ENCODE peak calls at places on chromosome 18, in nine cellular contexts. F, C, S, K, Z, U, X, W and H are unnamed samples.

GRCh38 chr18:13220326-13220991 is 1.9 kb downstream of the LDLRAD4 start:
- DNase-seq in F (no peak), C (no peak), S (peak), K (no peak), Z (no peak), U (no peak), X (no peak), W (peak), H (no peak)

GRCh38 chr18:48396561-48396960 is 12.6 kb downstream of the ZBTB7C start:
- DNase-seq in F (no peak), C (no peak), S (no peak), K (no peak), Z (no peak), U (no peak), X (no peak), W (no peak), H (no peak)

GRCh38 chr18:54269924-54270844 is 867 bp downstream of the POLI start:
- DNase-seq in F (peak), C (peak), S (peak), K (no peak), Z (peak), U (peak), X (no peak), W (no peak), H (no peak)

GRCh38 chr18:52920665-52921064 is 580.7 kb downstream of the DCC start:
- DNase-seq in F (no peak), C (no peak), S (no peak), K (no peak), Z (no peak), U (no peak), X (no peak), W (no peak), H (no peak)

GRCh38 chr18:48348739-48349138 is 60.4 kb downstream of the ZBTB7C start:
- DNase-seq in F (no peak), C (no peak), S (no peak), K (no peak), Z (no peak), U (no peak), X (no peak), W (no peak), H (no peak)

GRCh38 chr18:25279133-25279532 is 72.8 kb downstream of the ZNF521 start:
- DNase-seq in F (no peak), C (no peak), S (no peak), K (no peak), Z (no peak), U (peak), X (no peak), W (no peak), H (peak)

GRCh38 chr18:47418746-47419145 is 167.3 kb upstream of the SKOR2 start:
- DNase-seq in F (peak), C (no peak), S (no peak), K (no peak), Z (no peak), U (no peak), X (peak), W (no peak), H (peak)

GRCh38 chr18:8659609-8660242 is 45.6 kb upstream of the MTCL1 start:
- DNase-seq in F (no peak), C (no peak), S (no peak), K (no peak), Z (no peak), U (no peak), X (no peak), W (no peak), H (no peak)

GRCh38 chr18:72375628-72376027 is 168.5 kb downstream of the CBLN2 start:
- DNase-seq in F (no peak), C (no peak), S (no peak), K (no peak), Z (no peak), U (peak), X (no peak), W (no peak), H (peak)

GRCh38 chr18:46220116-46220515 is 115.9 kb downstream of the HAUS1 start:
- DNase-seq in F (peak), C (no peak), S (no peak), K (no peak), Z (no peak), U (peak), X (peak), W (no peak), H (peak)

GRCh38 chr18:68418881-68419280 is 296.0 kb downstream of the TMX3 start:
- DNase-seq in F (peak), C (no peak), S (no peak), K (no peak), Z (no peak), U (no peak), X (no peak), W (no peak), H (peak)

GRCh38 chr18:13163167-13163927 is 55.2 kb upstream of the LDLRAD4 start:
- DNase-seq in F (no peak), C (no peak), S (no peak), K (no peak), Z (no peak), U (no peak), X (no peak), W (no peak), H (no peak)

GRCh38 chr18:43079422-43079821 is 36.1 kb downstream of the RIT2 start:
- DNase-seq in F (no peak), C (no peak), S (no peak), K (no peak), Z (no peak), U (no peak), X (no peak), W (no peak), H (no peak)

GRCh38 chr18:40897884-40898283 is 1057.2 kb upstream of the PIK3C3 start:
- DNase-seq in F (no peak), C (no peak), S (no peak), K (no peak), Z (no peak), U (no peak), X (no peak), W (no peak), H (no peak)

GRCh38 chr18:35828591-35828990 is 143.9 kb upstream of the RMP24 start:
- DNase-seq in F (no peak), C (no peak), S (no peak), K (no peak), Z (no peak), U (no peak), X (no peak), W (no peak), H (no peak)

GRCh38 chr18:45730832-45731545 is 7.0 kb downstream of the SLC14A1 start:
- DNase-seq in F (no peak), C (no peak), S (no peak), K (no peak), Z (no peak), U (peak), X (peak), W (no peak), H (peak)

GRCh38 chr18:13629841-13630747 is 96.3 kb downstream of the FAM210A start:
- DNase-seq in F (peak), C (peak), S (no peak), K (no peak), Z (peak), U (peak), X (no peak), W (no peak), H (peak)

GRCh38 chr18:12497296-12497695 is 89.6 kb downstream of the PRELID3A start:
- DNase-seq in F (peak), C (no peak), S (no peak), K (no peak), Z (no peak), U (peak), X (no peak), W (no peak), H (no peak)

GRCh38 chr18:8747440-8747937 is 42.1 kb downstream of the MTCL1 start:
- DNase-seq in F (no peak), C (no peak), S (no peak), K (no peak), Z (no peak), U (peak), X (peak), W (no peak), H (peak)

GRCh38 chr18:41906528-41907256 is 48.3 kb upstream of the PIK3C3 start:
- DNase-seq in F (peak), C (peak), S (no peak), K (no peak), Z (peak), U (peak), X (peak), W (no peak), H (peak)

GRCh38 chr18:57579928-57580327 is 6.6 kb downstream of the FECH start:
- DNase-seq in F (no peak), C (no peak), S (no peak), K (no peak), Z (no peak), U (no peak), X (no peak), W (no peak), H (no peak)

GRCh38 chr18:48909721-48910120 is 41.0 kb downstream of the SMAD7 start:
- DNase-seq in F (no peak), C (no peak), S (no peak), K (no peak), Z (no peak), U (no peak), X (no peak), W (no peak), H (no peak)

GRCh38 chr18:24369420-24369819 is 28.2 kb downstream of the OSBPL1A start:
- DNase-seq in F (no peak), C (no peak), S (no peak), K (no peak), Z (no peak), U (no peak), X (no peak), W (no peak), H (no peak)

GRCh38 chr18:48039769-48040215 is 109.3 kb upstream of the SMAD2 start:
- DNase-seq in F (no peak), C (no peak), S (no peak), K (no peak), Z (no peak), U (no peak), X (no peak), W (no peak), H (no peak)

GRCh38 chr18:53534203-53534602 is 690.3 kb downstream of the MBD2 start:
- DNase-seq in F (no peak), C (no peak), S (no peak), K (no peak), Z (no peak), U (no peak), X (no peak), W (no peak), H (no peak)

GRCh38 chr18:49553003-49553402 is 8.9 kb upstream of the LIPG start:
- DNase-seq in F (no peak), C (no peak), S (no peak), K (no peak), Z (no peak), U (no peak), X (no peak), W (no peak), H (no peak)

GRCh38 chr18:42039396-42039795 is 84.4 kb downstream of the PIK3C3 start:
- DNase-seq in F (no peak), C (no peak), S (no peak), K (no peak), Z (no peak), U (no peak), X (no peak), W (no peak), H (no peak)

GRCh38 chr18:48002933-48003365 is 72.5 kb upstream of the SMAD2 start:
- DNase-seq in F (peak), C (no peak), S (peak), K (peak), Z (peak), U (peak), X (no peak), W (peak), H (peak)

GRCh38 chr18:29169599-29169998 is 992.7 kb upstream of the CDH2 start:
- DNase-seq in F (no peak), C (no peak), S (no peak), K (no peak), Z (no peak), U (no peak), X (no peak), W (no peak), H (no peak)

GRCh38 chr18:70243545-70243944 is 38.1 kb upstream of the RTTN start:
- DNase-seq in F (no peak), C (no peak), S (no peak), K (no peak), Z (no peak), U (peak), X (no peak), W (no peak), H (no peak)

GRCh38 chr18:26405190-26405781 is 143.1 kb downstream of the KCTD1 start:
- DNase-seq in F (peak), C (no peak), S (peak), K (no peak), Z (peak), U (peak), X (no peak), W (peak), H (peak)
- TF ChIP-seq CTCF in F (peak), C (no peak), S (peak), K (peak), Z (peak), U (peak), X (peak), W (peak), H (peak)

DNA sequence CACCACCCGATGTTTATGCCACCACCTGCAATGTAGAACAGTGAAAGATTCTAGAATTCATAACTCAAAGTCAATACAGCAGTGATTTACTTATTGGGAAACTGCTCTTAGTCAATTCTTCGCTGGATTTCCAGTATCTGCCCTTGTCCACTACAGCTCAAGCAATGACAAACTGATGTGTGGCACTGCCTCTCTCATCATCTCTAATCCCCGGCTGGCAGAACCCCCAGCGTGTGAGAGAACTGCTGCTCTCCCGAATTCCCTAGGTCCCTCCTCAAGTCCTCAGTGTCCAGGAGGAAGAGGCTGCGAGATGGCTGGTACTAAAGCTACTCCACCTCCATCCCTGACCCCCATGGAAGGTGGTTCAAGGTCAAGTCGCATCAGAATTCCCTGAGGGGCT is 1.6 kb downstream of the TXNL4A start:
- DNase-seq in F (no peak), C (no peak), S (no peak), K (no peak), Z (no peak), U (no peak), X (no peak), W (no peak), H (no peak)
- H3K4me3 ChIP-seq in F (peak), C (no peak), S (peak), K (peak), Z (peak), U (peak), X (peak), W (peak), H (peak)

GRCh38 chr18:62991959-62992358 is 276.6 kb downstream of the PHLPP1 start:
- DNase-seq in F (no peak), C (no peak), S (no peak), K (no peak), Z (no peak), U (no peak), X (no peak), W (no peak), H (no peak)
- TF ChIP-seq CTCF in F (no peak), C (no peak), S (no peak), K (no peak), Z (no peak), U (peak), X (no peak), W (no peak), H (no peak)

GRCh38 chr18:9787126-9787525 is 79.0 kb downstream of the RAB31 start:
- DNase-seq in F (peak), C (no peak), S (no peak), K (no peak), Z (no peak), U (peak), X (no peak), W (no peak), H (no peak)
- H3K4me3 ChIP-seq in F (no peak), C (no peak), S (no peak), K (no peak), Z (no peak), U (no peak), X (no peak), W (no peak), H (no peak)

DNA sequence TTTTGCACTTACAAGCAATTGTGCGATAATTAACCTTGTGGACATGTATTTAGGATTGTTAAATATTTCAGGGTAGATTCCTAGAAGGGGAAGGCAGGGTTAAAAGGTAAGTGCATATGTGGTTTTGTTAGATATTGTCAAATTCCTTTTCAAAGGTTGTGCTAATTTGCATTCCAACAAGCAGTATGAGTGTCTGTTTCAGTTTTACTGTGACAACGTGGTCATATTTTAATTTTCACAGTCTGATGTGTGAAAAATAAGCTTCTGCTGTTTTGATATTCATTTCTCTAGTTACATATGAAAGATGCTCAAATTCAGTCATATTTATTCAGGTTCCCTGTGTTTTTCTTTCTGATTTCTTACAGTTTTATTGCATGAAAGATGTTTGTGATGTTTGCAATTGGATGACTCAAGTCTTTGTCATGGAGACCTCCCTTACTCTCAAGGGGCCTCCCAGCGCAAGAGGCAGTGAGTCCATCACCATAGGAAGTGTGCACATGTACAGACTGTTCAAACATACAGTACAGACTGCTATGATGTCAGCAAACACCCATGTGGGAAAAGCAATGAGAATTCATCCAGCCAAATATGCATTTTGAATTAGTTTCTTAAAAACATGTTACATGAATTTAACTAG is 310.8 kb downstream of the GALR1 start:
- DNase-seq in F (no peak), C (no peak), S (no peak), K (no peak), Z (no peak), U (peak), X (no peak), W (no peak), H (no peak)
- TF ChIP-seq CTCF in F (no peak), C (no peak), S (no peak), K (no peak), Z (no peak), U (no peak), X (no peak), W (no peak), H (no peak)

GRCh38 chr18:2905802-2906521 is 59.2 kb downstream of the EMILIN2 start:
- DNase-seq in F (no peak), C (peak), S (peak), K (peak), Z (peak), U (peak), X (no peak), W (peak), H (peak)
- H3K4me3 ChIP-seq in F (no peak), C (peak), S (peak), K (peak), Z (peak), U (peak), X (peak), W (peak), H (peak)

GRCh38 chr18:59054892-59055291 is 84.8 kb upstream of the SEC11C start:
- DNase-seq in F (no peak), C (no peak), S (peak), K (no peak), Z (no peak), U (peak), X (no peak), W (no peak), H (peak)

GRCh38 chr18:59056706-59057492 is 82.8 kb upstream of the SEC11C start:
- DNase-seq in F (peak), C (peak), S (peak), K (peak), Z (peak), U (peak), X (no peak), W (peak), H (peak)

GRCh38 chr18:59057493-59057795 is 82.2 kb upstream of the SEC11C start:
- DNase-seq in F (no peak), C (no peak), S (no peak), K (no peak), Z (no peak), U (no peak), X (no peak), W (no peak), H (no peak)

GRCh38 chr18:59052965-59053960 is 86.4 kb upstream of the SEC11C start:
- DNase-seq in F (no peak), C (no peak), S (peak), K (no peak), Z (no peak), U (peak), X (no peak), W (no peak), H (peak)

GRCh38 chr18:59055345-59056032 is 84.2 kb upstream of the SEC11C start:
- DNase-seq in F (no peak), C (no peak), S (no peak), K (no peak), Z (no peak), U (no peak), X (no peak), W (no peak), H (no peak)
- TF ChIP-seq CTCF in F (peak), C (no peak), S (no peak), K (no peak), Z (peak), U (peak), X (peak), W (peak), H (peak)